ENCODE peak calls at places on chromosomes 7 and 10, in four cellular contexts. H, Q, O and S are unnamed samples.
A peak's percentile ranks its signal among the peaks of the same experiment; 100 is the strongest.

GRCh38 chr7:74236284-74236683 is 17.9 kb downstream of the RFC2 start:
- DNase-seq in O (no peak), Q (no peak), H (no peak), S (peak; percentile 30)

GRCh38 chr7:17601921-17602320 is 303.5 kb downstream of the AHR start:
- DNase-seq in Q (no peak), O (no peak), H (no peak), S (no peak)

GRCh38 chr7:121932768-121933167 is 59.8 kb downstream of the PTPRZ1 start:
- DNase-seq in H (no peak), Q (no peak), O (no peak), S (no peak)

GRCh38 chr10:60944159-60944909 is at the start of gene RHOBTB1:
- DNase-seq in O (peak; percentile 34), Q (peak; percentile 85), H (peak; percentile 81), S (no peak)

GRCh38 chr10:131242007-131242406 is 69.5 kb downstream of the TCERG1L start:
- DNase-seq in Q (no peak), H (peak; percentile 22), O (peak; percentile 9), S (peak; percentile 17)

GRCh38 chr10:110274629-110275028 is 30.1 kb downstream of the SMNDC1 start:
- DNase-seq in Q (no peak), O (no peak), H (no peak), S (no peak)

GRCh38 chr10:5557040-5557721 is 32.4 kb downstream of the CALML3 start:
- DNase-seq in O (no peak), H (no peak), Q (no peak), S (no peak)

GRCh38 chr10:29736325-29737208 is 101.8 kb upstream of the SVIL start:
- DNase-seq in O (no peak), H (peak; percentile 53), Q (peak; percentile 59), S (no peak)

GRCh38 chr7:151752816-151753600 is 123.9 kb downstream of the PRKAG2 start:
- DNase-seq in Q (no peak), O (no peak), H (no peak), S (no peak)

GRCh38 chr7:128017880-128018845 is 13.1 kb downstream of the LRRC4 start:
- DNase-seq in O (no peak), Q (peak; percentile 82), H (no peak), S (no peak)

GRCh38 chr10:96830511-96831199 is 1.4 kb upstream of the LCOR start:
- DNase-seq in H (peak; percentile 83), Q (peak; percentile 65), O (peak; percentile 66), S (peak; percentile 83)

DNA sequence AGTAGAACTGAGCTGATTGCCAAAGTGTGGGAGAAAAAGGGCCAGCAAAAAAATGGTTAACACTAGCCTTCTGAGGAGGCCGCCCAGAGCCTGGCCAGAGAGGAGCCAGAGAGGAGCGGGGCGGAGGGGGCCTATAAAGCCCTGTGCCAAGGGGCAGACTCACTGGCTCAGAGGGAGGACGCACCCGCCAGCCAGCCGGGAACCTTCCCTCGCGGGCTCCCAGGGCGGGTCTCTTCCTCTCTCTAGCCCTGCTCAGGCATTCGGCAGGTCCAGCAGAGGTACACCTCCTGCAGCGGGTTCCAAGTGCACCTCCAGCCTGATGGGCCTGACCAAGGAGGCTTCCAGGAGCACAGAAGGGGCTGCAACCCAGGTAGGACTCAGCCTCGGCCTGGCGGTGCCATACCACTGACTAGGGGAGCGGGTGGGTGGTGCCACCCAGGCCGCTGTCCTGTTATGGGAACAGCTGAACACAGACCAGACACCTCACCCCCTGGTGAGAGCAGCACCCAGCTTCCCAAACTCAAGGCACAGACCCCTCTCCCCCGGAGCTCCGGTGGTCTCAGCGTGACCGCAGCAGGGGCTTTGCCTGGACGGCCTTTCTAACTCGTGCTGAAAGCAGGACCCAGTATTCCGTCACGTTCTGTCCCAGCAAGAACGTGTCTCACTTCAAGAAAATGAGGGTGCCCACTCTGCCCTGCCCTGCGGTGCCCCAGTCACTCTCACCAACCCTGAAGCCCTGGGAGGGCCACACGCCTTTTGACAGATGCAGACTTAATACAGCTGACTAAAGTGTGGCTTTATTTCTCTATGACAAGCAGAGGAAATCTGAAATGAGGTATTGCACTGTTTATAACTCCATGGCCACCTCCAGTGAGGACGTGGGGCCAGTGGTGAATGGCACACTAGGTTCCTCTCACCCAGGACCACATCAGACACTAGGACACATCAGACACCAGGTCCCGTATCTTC is at the start of gene GPER1:
- DNase-seq in Q (no peak), O (peak; percentile 74), H (no peak), S (no peak)
- TF ChIP-seq MYC in Q (no peak), O (peak; percentile 29), H (no peak), S (no peak)

GRCh38 chr10:74909665-74910064 is 83.3 kb downstream of the KAT6B start:
- DNase-seq in Q (no peak), H (no peak), O (no peak), S (no peak)
- TF ChIP-seq POLR2A in Q (no peak), H (no peak), O (no peak), S (no peak)

GRCh38 chr10:31622993-31623392 is 304.0 kb downstream of the ZEB1 start:
- DNase-seq in Q (no peak), O (no peak), H (no peak), S (no peak)

GRCh38 chr10:31619410-31620095 is 300.5 kb downstream of the ZEB1 start:
- DNase-seq in Q (no peak), O (no peak), H (no peak), S (no peak)

GRCh38 chr10:31621733-31622132 is 302.7 kb downstream of the ZEB1 start:
- DNase-seq in Q (no peak), O (no peak), H (no peak), S (no peak)

GRCh38 chr10:31618541-31619291 is 299.7 kb downstream of the ZEB1 start:
- DNase-seq in H (no peak), O (no peak), Q (no peak), S (no peak)

DNA sequence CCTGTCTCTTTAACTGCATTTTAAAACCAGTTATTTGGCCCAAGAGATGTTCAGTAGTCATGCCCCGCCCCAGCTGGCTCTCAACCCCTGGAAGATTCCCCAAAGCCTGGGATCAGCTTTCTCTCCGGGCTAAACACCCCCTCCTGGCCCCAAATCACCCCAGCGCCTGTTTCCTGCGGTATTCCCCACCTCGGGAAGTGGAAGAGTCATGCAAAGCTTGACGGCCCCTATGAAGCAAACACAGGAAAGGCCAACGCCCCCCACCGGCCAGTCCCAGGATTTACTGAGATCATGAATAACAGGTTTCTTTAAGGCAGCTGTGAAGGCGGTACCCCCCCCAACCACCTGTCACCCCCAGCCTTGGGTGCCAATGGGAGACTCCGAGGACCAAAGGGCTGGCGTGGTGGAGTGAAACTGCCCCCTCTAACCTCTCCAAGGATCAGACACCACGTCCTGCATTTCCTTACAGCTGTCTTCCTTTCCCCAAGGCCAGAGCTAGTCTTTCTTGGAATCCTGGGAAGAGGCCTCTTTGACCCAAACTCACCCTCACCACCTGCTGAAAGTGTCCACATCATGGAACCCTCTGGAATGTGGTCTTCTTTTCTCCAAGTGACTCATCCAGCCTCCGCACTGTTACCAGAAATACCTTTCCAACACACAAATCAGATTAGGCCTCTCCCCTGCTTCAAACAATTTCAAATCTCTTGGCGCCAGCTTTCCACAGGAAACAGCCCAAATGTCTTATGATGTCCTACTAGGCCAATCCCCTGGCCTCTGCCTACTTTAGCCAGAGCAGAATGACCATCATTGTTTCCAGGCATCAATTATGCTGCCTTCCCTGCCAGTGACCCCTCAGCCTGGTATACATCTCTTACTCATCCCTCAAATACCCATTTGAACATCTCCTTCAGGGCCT is 301.5 kb downstream of the ZEB1 start:
- DNase-seq in Q (peak; percentile 36), H (peak; percentile 18), O (no peak), S (no peak)
- TF ChIP-seq CTCF in Q (peak; percentile 18), H (peak; percentile 20), O (peak; percentile 3), S (no peak)

DNA sequence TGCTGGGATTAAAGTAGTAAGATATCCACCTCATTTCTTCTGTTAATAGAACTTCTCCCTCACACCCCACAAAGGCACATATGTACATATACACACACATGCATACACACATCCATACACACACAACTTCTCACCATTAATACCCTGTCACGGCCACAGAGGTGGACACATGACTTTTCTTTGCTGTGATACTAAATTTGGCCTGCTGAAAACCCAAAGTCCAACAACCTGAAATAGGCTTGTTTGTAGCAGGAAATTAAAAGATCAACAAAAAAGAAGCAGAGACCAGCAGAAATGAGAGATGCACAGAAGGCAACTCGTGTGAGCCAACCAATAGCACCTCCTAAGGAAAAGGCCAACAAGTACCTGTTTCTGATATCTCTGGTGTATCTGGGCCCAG is 128.7 kb upstream of the PCGF5 start:
- DNase-seq in H (no peak), Q (no peak), O (no peak), S (no peak)
- TF ChIP-seq MYC in H (no peak), Q (no peak), O (no peak), S (no peak)

GRCh38 chr10:45000764-45001381 is at the start of gene ZNF22:
- DNase-seq in Q (peak; percentile 75), H (peak; percentile 67), O (no peak), S (peak; percentile 98)
- TF ChIP-seq POLR2A in Q (peak; percentile 80), H (no peak), O (no peak), S (peak; percentile 78)

GRCh38 chr7:3722396-3722846 is 421.4 kb downstream of the SDK1 start:
- DNase-seq in O (peak; percentile 17), H (peak; percentile 26), Q (no peak), S (peak; percentile 18)
- TF ChIP-seq CTCF in O (peak; percentile 50), H (peak; percentile 19), Q (no peak), S (peak; percentile 17)

GRCh38 chr7:41998041-41998440 is 239.0 kb downstream of the GLI3 start:
- DNase-seq in O (no peak), H (no peak), Q (no peak), S (no peak)

GRCh38 chr7:41994746-41995110 is 242.3 kb downstream of the GLI3 start:
- DNase-seq in Q (no peak), H (no peak), O (no peak), S (no peak)

GRCh38 chr7:41995632-41996271 is 241.3 kb downstream of the GLI3 start:
- DNase-seq in H (no peak), O (no peak), Q (no peak), S (no peak)

GRCh38 chr7:41997151-41997550 is 239.9 kb downstream of the GLI3 start:
- DNase-seq in Q (no peak), O (no peak), H (no peak), S (no peak)

GRCh38 chr7:41996381-41997035 is 240.5 kb downstream of the GLI3 start:
- DNase-seq in Q (peak; percentile 60), H (no peak), O (no peak), S (no peak)
- TF ChIP-seq MYC in Q (no peak), H (no peak), O (no peak), S (no peak)